ENCODE peak calls at places on chromosomes 11 and 22, in four cellular contexts. N, Y, Z and V are unnamed samples.

GRCh38 chr22:19178065-19178658 is 374 bp downstream of the SLC25A1 start:
- DNase-seq in N (peak), Y (no peak), Z (peak), V (peak)

GRCh38 chr22:39518124-39518786 is 2.1 kb upstream of the ATF4 start:
- DNase-seq in N (peak), Y (no peak), Z (no peak), V (no peak)

GRCh38 chr11:12029738-12030363 is 21.4 kb upstream of the DKK3 start:
- DNase-seq in N (peak), Y (no peak), Z (no peak), V (peak)

GRCh38 chr22:42863349-42863911 is 6.4 kb upstream of the ARFGAP3 start:
- DNase-seq in N (peak), Y (no peak), Z (no peak), V (peak)

GRCh38 chr22:23085351-23085671 is 15.0 kb downstream of the GNAZ start:
- DNase-seq in N (no peak), Y (no peak), Z (no peak), V (no peak)

GRCh38 chr11:45075952-45076351 is 70.5 kb upstream of the PRDM11 start:
- DNase-seq in N (no peak), Y (no peak), Z (no peak), V (no peak)

GRCh38 chr11:24375351-24375750 is 121.5 kb upstream of the LUZP2 start:
- DNase-seq in N (no peak), Y (no peak), Z (no peak), V (no peak)

GRCh38 chr11:124618863-124619262 is 3.8 kb upstream of the TBRG1 start:
- DNase-seq in N (no peak), Y (no peak), Z (no peak), V (no peak)

GRCh38 chr11:76232026-76232665 is 25.8 kb upstream of the WNT11 start:
- DNase-seq in N (no peak), Y (no peak), Z (no peak), V (no peak)

GRCh38 chr11:72191961-72192381 is at the start of gene FOLR1:
- DNase-seq in N (peak), Y (no peak), Z (no peak), V (peak)

GRCh38 chr11:67250059-67251043 is 15.9 kb upstream of the GRK2 start:
- DNase-seq in N (no peak), Y (no peak), Z (no peak), V (no peak)

GRCh38 chr11:87722756-87723599 is 452.3 kb downstream of the RAB38 start:
- DNase-seq in N (peak), Y (no peak), Z (peak), V (peak)

GRCh38 chr11:114236829-114237228 is 59.4 kb upstream of the NNMT start:
- DNase-seq in N (peak), Y (no peak), Z (no peak), V (peak)

GRCh38 chr11:128488471-128488870 is 98.9 kb downstream of the ETS1 start:
- DNase-seq in N (peak), Y (no peak), Z (no peak), V (peak)

GRCh38 chr11:45860348-45860747 is 13.1 kb downstream of the CRY2 start:
- DNase-seq in N (no peak), Y (no peak), Z (no peak), V (no peak)

GRCh38 chr11:13940611-13941256 is 21.8 kb upstream of the SPON1 start:
- DNase-seq in N (no peak), Y (no peak), Z (no peak), V (no peak)

GRCh38 chr11:17978553-17979287 is 34.1 kb downstream of the SERGEF start:
- DNase-seq in N (peak), Y (no peak), Z (peak), V (peak)

GRCh38 chr11:71223671-71224660 is 28.4 kb downstream of the SHANK2 start:
- DNase-seq in N (no peak), Y (no peak), Z (no peak), V (no peak)

GRCh38 chr11:69983571-69983877 is 94.6 kb upstream of the ANO1 start:
- DNase-seq in N (no peak), Y (no peak), Z (no peak), V (no peak)

GRCh38 chr11:35664977-35665441 is 2.4 kb downstream of the TRIM44 start:
- DNase-seq in N (no peak), Y (no peak), Z (no peak), V (no peak)

GRCh38 chr11:68924073-68924925 is 20.6 kb downstream of the IGHMBP2 start:
- DNase-seq in N (peak), Y (no peak), Z (no peak), V (no peak)

GRCh38 chr11:117841582-117842031 is 17.1 kb upstream of the FXYD2 start:
- DNase-seq in N (no peak), Y (no peak), Z (no peak), V (no peak)

GRCh38 chr22:39174498-39175120 is 22.1 kb upstream of the CBX7 start:
- DNase-seq in N (peak), Y (no peak), Z (peak), V (peak)

GRCh38 chr11:9569588-9570164 is 3.8 kb upstream of the WEE1 start:
- DNase-seq in N (peak), Y (no peak), Z (no peak), V (no peak)

GRCh38 chr22:23970816-23971482 is 3.3 kb downstream of the DDT start:
- DNase-seq in N (no peak), Y (no peak), Z (no peak), V (no peak)